ENCODE peak calls at places on chromosomes 2 and 18, in six cellular contexts. One of them, this sample, is unnamed.

GRCh38 chr18:75638223-75638596 is 210.7 kb upstream of the SMIM21 start:
- DNase-seq in K562: no peak
- DNase-seq in HepG2: no peak
- DNase-seq in fibroblast of lung: peak
- DNase-seq in hepatocyte: no peak
- DNase-seq in GM23248: peak
- DNase-seq in this sample: no peak

GRCh38 chr2:227125506-227125905 is 38.5 kb downstream of the COL4A4 start:
- DNase-seq in K562: peak
- DNase-seq in HepG2: peak
- DNase-seq in fibroblast of lung: no peak
- DNase-seq in hepatocyte: no peak
- DNase-seq in GM23248: no peak
- DNase-seq in this sample: no peak

GRCh38 chr2:24225883-24226282 is 51.0 kb downstream of the FAM228A start:
- DNase-seq in K562: no peak
- DNase-seq in HepG2: no peak
- DNase-seq in fibroblast of lung: no peak
- DNase-seq in hepatocyte: no peak
- DNase-seq in GM23248: no peak
- DNase-seq in this sample: no peak

GRCh38 chr2:79985571-79985970 is 319.0 kb downstream of the LRRTM1 start:
- DNase-seq in K562: no peak
- DNase-seq in HepG2: no peak
- DNase-seq in fibroblast of lung: no peak
- DNase-seq in hepatocyte: no peak
- DNase-seq in GM23248: no peak
- DNase-seq in this sample: no peak

GRCh38 chr2:129480790-129481189 is 498.7 kb upstream of the RAB6C start:
- DNase-seq in K562: no peak
- DNase-seq in HepG2: no peak
- DNase-seq in fibroblast of lung: no peak
- DNase-seq in hepatocyte: no peak
- DNase-seq in GM23248: no peak
- DNase-seq in this sample: no peak

GRCh38 chr2:200786826-200787225 is 24.9 kb upstream of the BZW1 start:
- DNase-seq in K562: no peak
- DNase-seq in HepG2: no peak
- DNase-seq in fibroblast of lung: peak
- DNase-seq in hepatocyte: peak
- DNase-seq in GM23248: peak
- DNase-seq in this sample: peak

GRCh38 chr2:233972941-233973575 is 55.9 kb downstream of the TRPM8 start:
- DNase-seq in K562: no peak
- DNase-seq in HepG2: no peak
- DNase-seq in fibroblast of lung: no peak
- DNase-seq in hepatocyte: no peak
- DNase-seq in GM23248: no peak
- DNase-seq in this sample: peak

GRCh38 chr2:17672583-17673317 is 80.9 kb downstream of the SMC6 start:
- DNase-seq in K562: no peak
- DNase-seq in HepG2: no peak
- DNase-seq in fibroblast of lung: peak
- DNase-seq in hepatocyte: no peak
- DNase-seq in GM23248: peak
- DNase-seq in this sample: no peak

GRCh38 chr18:7479756-7480155 is 87.4 kb upstream of the PTPRM start:
- DNase-seq in K562: no peak
- DNase-seq in HepG2: no peak
- DNase-seq in fibroblast of lung: no peak
- DNase-seq in hepatocyte: no peak
- DNase-seq in GM23248: no peak
- DNase-seq in this sample: no peak

GRCh38 chr2:39757156-39757555 is 21.9 kb downstream of the THUMPD2 start:
- DNase-seq in K562: no peak
- DNase-seq in HepG2: no peak
- DNase-seq in fibroblast of lung: no peak
- DNase-seq in hepatocyte: no peak
- DNase-seq in GM23248: no peak
- DNase-seq in this sample: no peak
- TF ChIP-seq EZH2 in K562: no peak
- TF ChIP-seq EZH2 in HepG2: no peak
- TF ChIP-seq EZH2 in fibroblast of lung: no peak
- TF ChIP-seq EZH2 in hepatocyte: no peak
- TF ChIP-seq EZH2 in GM23248: no peak
- TF ChIP-seq EZH2 in this sample: no peak

GRCh38 chr18:23618862-23619387 is 32.6 kb upstream of the NPC1 start:
- DNase-seq in K562: no peak
- DNase-seq in HepG2: peak
- DNase-seq in fibroblast of lung: no peak
- DNase-seq in hepatocyte: peak
- DNase-seq in GM23248: no peak
- DNase-seq in this sample: no peak

GRCh38 chr18:23616258-23616657 is 30.0 kb upstream of the NPC1 start:
- DNase-seq in K562: no peak
- DNase-seq in HepG2: no peak
- DNase-seq in fibroblast of lung: no peak
- DNase-seq in hepatocyte: no peak
- DNase-seq in GM23248: no peak
- DNase-seq in this sample: no peak

GRCh38 chr18:23623040-23623439 is 36.7 kb upstream of the NPC1 start:
- DNase-seq in K562: no peak
- DNase-seq in HepG2: no peak
- DNase-seq in fibroblast of lung: no peak
- DNase-seq in hepatocyte: no peak
- DNase-seq in GM23248: no peak
- DNase-seq in this sample: no peak

GRCh38 chr18:23617412-23618009 is 31.2 kb upstream of the NPC1 start:
- DNase-seq in K562: no peak
- DNase-seq in HepG2: no peak
- DNase-seq in fibroblast of lung: no peak
- DNase-seq in hepatocyte: no peak
- DNase-seq in GM23248: no peak
- DNase-seq in this sample: no peak

GRCh38 chr18:23619388-23619873 is 33.1 kb upstream of the NPC1 start:
- DNase-seq in K562: no peak
- DNase-seq in HepG2: no peak
- DNase-seq in fibroblast of lung: peak
- DNase-seq in hepatocyte: peak
- DNase-seq in GM23248: peak
- DNase-seq in this sample: no peak
- TF ChIP-seq EZH2 in K562: no peak
- TF ChIP-seq EZH2 in HepG2: no peak
- TF ChIP-seq EZH2 in fibroblast of lung: peak
- TF ChIP-seq EZH2 in hepatocyte: no peak
- TF ChIP-seq EZH2 in GM23248: no peak
- TF ChIP-seq EZH2 in this sample: no peak

DNA sequence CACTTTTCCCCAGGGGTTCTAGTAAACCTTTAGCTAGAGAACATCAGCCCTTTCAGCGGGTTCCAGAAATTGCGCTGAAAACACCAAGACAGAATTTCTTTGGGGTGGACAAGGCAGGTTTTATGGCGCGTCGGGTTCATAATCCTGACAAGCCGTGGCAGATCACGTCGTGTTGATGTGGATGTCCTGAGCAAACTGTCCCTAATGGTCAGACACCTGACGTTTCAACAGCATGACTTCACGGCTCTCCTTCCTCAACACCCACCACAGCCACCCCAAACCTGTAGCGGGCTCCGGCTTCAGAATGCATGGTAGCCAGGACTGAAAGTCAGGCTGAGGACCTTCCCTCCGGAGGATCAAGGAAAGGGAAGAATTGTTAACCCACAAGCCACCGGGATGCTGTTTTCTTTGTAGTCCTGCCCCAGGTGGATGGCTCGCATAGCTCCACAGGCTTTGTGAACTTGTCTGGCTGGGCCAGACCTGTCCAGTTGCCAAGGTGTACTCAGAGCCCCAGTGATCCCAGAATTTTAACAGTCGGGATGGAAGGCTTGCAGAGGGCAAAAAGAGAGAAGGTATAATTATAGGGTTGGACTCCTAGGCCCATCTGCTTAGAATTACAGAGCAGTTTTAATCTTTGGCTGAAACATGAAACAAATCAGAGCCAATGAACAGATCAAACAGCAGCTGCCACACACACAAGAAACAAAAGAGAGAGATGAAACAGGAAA is 1.5 kb downstream of the APCDD1 start:
- DNase-seq in K562: no peak
- DNase-seq in HepG2: no peak
- DNase-seq in fibroblast of lung: no peak
- DNase-seq in hepatocyte: peak
- DNase-seq in GM23248: no peak
- DNase-seq in this sample: no peak
- TF ChIP-seq EZH2 in K562: no peak
- TF ChIP-seq EZH2 in HepG2: peak
- TF ChIP-seq EZH2 in fibroblast of lung: peak
- TF ChIP-seq EZH2 in hepatocyte: no peak
- TF ChIP-seq EZH2 in GM23248: peak
- TF ChIP-seq EZH2 in this sample: no peak

GRCh38 chr2:45647986-45648520 is 3.4 kb upstream of the PRKCE start:
- DNase-seq in K562: no peak
- DNase-seq in HepG2: no peak
- DNase-seq in fibroblast of lung: no peak
- DNase-seq in hepatocyte: no peak
- DNase-seq in GM23248: peak
- DNase-seq in this sample: no peak

GRCh38 chr2:45650851-45651414 is 542 bp upstream of the PRKCE start:
- DNase-seq in K562: peak
- DNase-seq in HepG2: peak
- DNase-seq in fibroblast of lung: peak
- DNase-seq in hepatocyte: peak
- DNase-seq in GM23248: peak
- DNase-seq in this sample: peak

GRCh38 chr2:45651415-45652089 is at the start of gene PRKCE:
- DNase-seq in K562: no peak
- DNase-seq in HepG2: no peak
- DNase-seq in fibroblast of lung: peak
- DNase-seq in hepatocyte: peak
- DNase-seq in GM23248: peak
- DNase-seq in this sample: peak

GRCh38 chr2:45649457-45649854 is 2.0 kb upstream of the PRKCE start:
- DNase-seq in K562: no peak
- DNase-seq in HepG2: no peak
- DNase-seq in fibroblast of lung: no peak
- DNase-seq in hepatocyte: peak
- DNase-seq in GM23248: peak
- DNase-seq in this sample: no peak

GRCh38 chr2:45649855-45650806 is 1.3 kb upstream of the PRKCE start:
- DNase-seq in K562: peak
- DNase-seq in HepG2: peak
- DNase-seq in fibroblast of lung: peak
- DNase-seq in hepatocyte: peak
- DNase-seq in GM23248: peak
- DNase-seq in this sample: peak
- TF ChIP-seq EZH2 in K562: no peak
- TF ChIP-seq EZH2 in HepG2: no peak
- TF ChIP-seq EZH2 in fibroblast of lung: no peak
- TF ChIP-seq EZH2 in hepatocyte: no peak
- TF ChIP-seq EZH2 in GM23248: no peak
- TF ChIP-seq EZH2 in this sample: no peak

GRCh38 chr2:53463771-53464726 is 303.6 kb upstream of the CHAC2 start:
- DNase-seq in K562: no peak
- DNase-seq in HepG2: no peak
- DNase-seq in fibroblast of lung: no peak
- DNase-seq in hepatocyte: no peak
- DNase-seq in GM23248: no peak
- DNase-seq in this sample: no peak
- TF ChIP-seq EZH2 in K562: no peak
- TF ChIP-seq EZH2 in HepG2: no peak
- TF ChIP-seq EZH2 in fibroblast of lung: no peak
- TF ChIP-seq EZH2 in hepatocyte: no peak
- TF ChIP-seq EZH2 in GM23248: no peak
- TF ChIP-seq EZH2 in this sample: no peak

GRCh38 chr18:57433492-57434176 is 1.5 kb upstream of the ONECUT2 start:
- DNase-seq in K562: peak
- DNase-seq in HepG2: no peak
- DNase-seq in fibroblast of lung: no peak
- DNase-seq in hepatocyte: no peak
- DNase-seq in GM23248: peak
- DNase-seq in this sample: no peak
- TF ChIP-seq EZH2 in K562: no peak
- TF ChIP-seq EZH2 in HepG2: no peak
- TF ChIP-seq EZH2 in fibroblast of lung: no peak
- TF ChIP-seq EZH2 in hepatocyte: peak
- TF ChIP-seq EZH2 in GM23248: no peak
- TF ChIP-seq EZH2 in this sample: no peak

DNA sequence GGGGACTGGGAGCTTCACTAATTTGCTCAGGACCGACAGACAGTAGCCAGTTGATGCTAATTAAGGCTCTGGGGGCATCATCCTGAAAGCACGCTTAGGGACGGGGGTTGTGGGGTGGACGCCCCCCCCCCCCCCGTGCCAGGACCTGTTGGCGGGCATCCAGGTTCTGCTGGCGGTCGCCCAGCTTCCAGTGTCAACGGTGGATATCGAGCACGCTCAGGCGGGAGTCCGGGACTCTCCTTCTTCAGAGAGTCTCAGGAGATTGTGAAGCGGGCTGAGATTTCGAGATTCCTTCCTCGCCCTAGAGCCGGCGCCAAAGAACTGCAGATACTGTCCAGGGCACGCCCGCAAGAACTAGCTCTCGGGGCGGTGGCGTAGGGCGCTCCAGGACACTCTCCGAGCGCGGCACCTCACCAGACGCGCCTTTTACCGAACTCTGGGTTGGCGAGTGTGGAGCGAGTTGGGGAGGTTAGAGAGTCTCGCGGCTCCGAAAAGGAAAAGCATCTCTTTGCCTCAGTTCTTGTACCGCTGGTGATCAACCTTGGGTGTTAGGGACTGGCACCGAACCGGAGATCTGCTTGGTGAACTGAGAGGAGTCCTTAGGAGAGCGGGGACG is 5.6 kb downstream of the RAX start:
- DNase-seq in K562: no peak
- DNase-seq in HepG2: no peak
- DNase-seq in fibroblast of lung: no peak
- DNase-seq in hepatocyte: no peak
- DNase-seq in GM23248: peak
- DNase-seq in this sample: no peak
- TF ChIP-seq EZH2 in K562: no peak
- TF ChIP-seq EZH2 in HepG2: peak
- TF ChIP-seq EZH2 in fibroblast of lung: no peak
- TF ChIP-seq EZH2 in hepatocyte: peak
- TF ChIP-seq EZH2 in GM23248: peak
- TF ChIP-seq EZH2 in this sample: no peak

This sample was measured in PC-9.